ENCODE peak calls at places on chromosome 7, in seven cellular contexts. Z is effector memory CD4-positive, alpha-beta T cell; G is CD4-positive, alpha-beta memory T cell; S is adrenal gland; T is heart left ventricle; M is pancreas; D is mammary epithelial cell. L is an unnamed sample. For H3K36me3, the result is how much of the 10 kb centered on the place peaks cover.

GRCh38 chr7:100823534-100823933 is 3.8 kb downstream of the EPHB4 start:
- DNase-seq in S (no peak), T (no peak), Z (no peak), G (no peak), M (peak), D (no peak), L (no peak)

GRCh38 chr7:151339651-151340377 is 1.8 kb upstream of the NUB1 start:
- DNase-seq in M (no peak), T (no peak), S (no peak), D (no peak), G (no peak), Z (no peak), L (no peak)

GRCh38 chr7:40551685-40552576 is 417.1 kb downstream of the SUGCT start:
- DNase-seq in Z (no peak), G (no peak), T (peak), M (no peak), S (peak), D (peak), L (no peak)

GRCh38 chr7:1973321-1974251 is 259.2 kb downstream of the MAD1L1 start:
- DNase-seq in S (no peak), T (no peak), G (no peak), D (no peak), M (no peak), Z (no peak), L (no peak)

GRCh38 chr7:104550362-104550761 is 222.0 kb downstream of the LHFPL3 start:
- DNase-seq in M (no peak), Z (no peak), S (peak), T (no peak), G (no peak), D (no peak), L (no peak)

GRCh38 chr7:142854505-142855400 is at the start of gene EPHB6:
- DNase-seq in S (peak), M (peak), D (peak), G (peak), T (peak), Z (peak), L (peak)

GRCh38 chr7:78095549-78095948 is 297.0 kb downstream of the PHTF2 start:
- DNase-seq in Z (no peak), T (no peak), S (no peak), M (no peak), D (no peak), G (no peak), L (no peak)

GRCh38 chr7:28054531-28055160 is 125.9 kb downstream of the JAZF1 start:
- DNase-seq in G (no peak), Z (no peak), T (no peak), S (no peak), M (no peak), D (no peak), L (no peak)

GRCh38 chr7:26083113-26083512 is 68.9 kb upstream of the NFE2L3 start:
- DNase-seq in S (no peak), Z (no peak), G (no peak), D (peak), M (no peak), T (no peak), L (no peak)

GRCh38 chr7:149610441-149611011 is 112.9 kb upstream of the ZNF746 start:
- DNase-seq in S (peak), M (no peak), G (no peak), T (no peak), Z (no peak), D (no peak), L (no peak)

GRCh38 chr7:50641442-50642405 is 76.5 kb upstream of the DDC start:
- DNase-seq in T (peak), G (no peak), D (no peak), M (peak), Z (no peak), S (peak), L (no peak)

GRCh38 chr7:85714182-85714581 is 527.3 kb upstream of the SEMA3D start:
- DNase-seq in Z (no peak), G (no peak), S (no peak), D (no peak), T (no peak), M (no peak), L (no peak)

GRCh38 chr7:25887266-25887665 is 264.7 kb upstream of the NFE2L3 start:
- DNase-seq in Z (no peak), G (no peak), T (no peak), M (no peak), D (no peak), S (no peak), L (no peak)

GRCh38 chr7:157905740-157906461 is 569.1 kb downstream of the DNAJB6 start:
- DNase-seq in G (no peak), S (peak), D (no peak), Z (no peak), M (no peak), T (peak), L (no peak)

GRCh38 chr7:76260171-76260703 is 42.2 kb upstream of the HSPB1 start:
- DNase-seq in G (peak), Z (peak), T (no peak), S (no peak), M (peak), D (no peak), L (peak)

GRCh38 chr7:112234147-112234546 is 27.7 kb downstream of the ZNF277 start:
- DNase-seq in T (no peak), D (no peak), S (no peak), G (no peak), M (no peak), Z (no peak), L (no peak)

GRCh38 chr7:36910401-36910800 is 186.1 kb upstream of the AOAH start:
- DNase-seq in S (no peak), D (no peak), T (no peak), G (no peak), Z (no peak), M (no peak), L (no peak)

GRCh38 chr7:116672596-116673503 is 854 bp downstream of the MET start:
- DNase-seq in Z (no peak), D (peak), T (no peak), G (no peak), M (peak), S (peak), L (no peak)

GRCh38 chr7:28984631-28985030 is 26.5 kb upstream of the TRIL start:
- DNase-seq in T (peak), M (no peak), S (peak), D (peak), G (no peak), Z (no peak), L (no peak)

GRCh38 chr7:100799037-100799896 is 28.1 kb downstream of the EPHB4 start:
- DNase-seq in G (no peak), Z (peak), S (peak), D (peak), T (peak), M (peak), L (peak)

GRCh38 chr7:151704969-151705743 is 171.8 kb downstream of the PRKAG2 start:
- DNase-seq in Z (no peak), M (no peak), D (no peak), G (no peak), S (no peak), T (no peak), L (no peak)

GRCh38 chr7:112665709-112666108 is 124.5 kb downstream of the TMEM168 start:
- DNase-seq in S (no peak), T (no peak), D (peak), Z (no peak), G (no peak), M (no peak), L (no peak)

GRCh38 chr7:11373546-11374142 is 400.0 kb downstream of the PHF14 start:
- DNase-seq in D (peak), S (no peak), Z (no peak), G (no peak), M (no peak), T (no peak), L (no peak)

GRCh38 chr7:74226633-74227032 is 16.8 kb downstream of the LAT2 start:
- DNase-seq in G (no peak), D (no peak), T (peak), Z (no peak), M (no peak), S (peak), L (no peak)

GRCh38 chr7:157834501-157835143 is 497.8 kb downstream of the DNAJB6 start:
- DNase-seq in T (no peak), Z (no peak), G (no peak), S (no peak), D (no peak), M (no peak), L (no peak)

GRCh38 chr7:84454174-84454959 is 259.8 kb upstream of the SEMA3A start:
- DNase-seq in S (no peak), T (no peak), M (no peak), G (no peak), Z (no peak), D (no peak), L (no peak)

GRCh38 chr7:98569606-98570337 is 47.3 kb upstream of the NPTX2 start:
- DNase-seq in Z (no peak), G (no peak), T (peak), D (no peak), S (peak), M (peak), L (no peak)

GRCh38 chr7:3065724-3066143 is 22.1 kb upstream of the CARD11 start:
- DNase-seq in D (no peak), M (peak), G (peak), S (peak), Z (peak), T (no peak), L (peak)

GRCh38 chr7:26008428-26008827 is 143.6 kb upstream of the NFE2L3 start:
- DNase-seq in D (no peak), Z (no peak), T (no peak), S (no peak), G (no peak), M (no peak), L (no peak)

GRCh38 chr7:30865077-30865476 is 46.6 kb upstream of the AQP1 start:
- DNase-seq in M (no peak), S (no peak), G (no peak), Z (no peak), T (no peak), D (no peak), L (no peak)

GRCh38 chr7:28672397-28672797 is 260.1 kb downstream of the CREB5 start:
- DNase-seq in T (no peak), Z (no peak), D (no peak), G (no peak), S (no peak), M (no peak), L (no peak)

GRCh38 chr7:136336932-136337331 is 359.8 kb upstream of the MTPN start:
- DNase-seq in G (no peak), Z (no peak), M (no peak), D (no peak), T (no peak), S (no peak), L (no peak)

GRCh38 chr7:68823996-68824780 is 774.1 kb upstream of the AUTS2 start:
- DNase-seq in M (no peak), Z (no peak), D (no peak), S (peak), G (no peak), T (no peak), L (no peak)

GRCh38 chr7:56110611-56111010 is 4.3 kb upstream of the CHCHD2 start:
- DNase-seq in Z (no peak), G (no peak), S (no peak), M (no peak), T (no peak), D (no peak), L (no peak)

GRCh38 chr7:158707610-158708009 is 3.0 kb upstream of the NCAPG2 start:
- DNase-seq in S (no peak), G (no peak), M (no peak), Z (no peak), T (no peak), D (no peak), L (no peak)

GRCh38 chr7:90605055-90605454 is 8.9 kb downstream of the CDK14 start:
- DNase-seq in M (no peak), S (no peak), Z (no peak), D (no peak), G (no peak), T (no peak), L (no peak)

GRCh38 chr7:69654381-69654780 is 56.1 kb downstream of the AUTS2 start:
- DNase-seq in Z (no peak), G (no peak), D (no peak), S (peak), M (no peak), T (no peak), L (no peak)

DNA sequence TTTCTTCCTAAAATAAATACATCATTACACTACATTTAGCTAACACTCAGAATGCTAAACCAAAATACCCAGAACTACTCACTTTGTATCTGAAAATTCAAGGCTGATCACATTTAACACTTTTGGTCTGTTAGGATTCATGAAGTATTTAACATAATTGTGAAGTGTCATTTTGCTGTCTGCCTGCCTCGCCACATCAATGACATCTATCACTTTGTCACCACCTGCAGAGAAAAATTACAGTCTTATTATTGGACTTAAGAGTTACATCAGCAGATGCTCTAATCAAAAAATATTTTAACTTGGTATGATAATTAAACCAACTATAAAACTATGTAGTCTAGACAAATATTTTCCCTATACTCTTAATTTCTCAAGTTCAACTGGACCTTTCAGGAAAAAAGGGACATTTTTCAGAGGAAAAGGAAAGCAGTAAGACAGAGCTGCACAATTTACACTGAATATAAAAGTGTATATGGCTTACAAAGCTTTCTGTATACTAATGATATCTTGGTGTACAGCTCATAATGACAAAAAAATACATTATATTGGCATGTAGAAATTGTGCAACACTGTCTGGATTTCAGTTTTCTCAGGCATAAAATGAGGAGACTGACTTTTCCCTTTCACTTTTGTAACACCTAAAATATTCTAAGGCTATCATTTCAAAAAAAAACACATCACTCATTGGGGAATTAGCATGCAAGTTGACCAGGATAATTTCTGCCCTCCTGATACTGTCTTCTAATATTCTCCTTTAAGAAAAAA is 49.2 kb downstream of the KDM7A start:
- DNase-seq in D (no peak), Z (no peak), S (no peak), T (no peak), G (no peak), M (no peak), L (no peak)
- H3K36me3 ChIP-seq in D (under half), Z (under half), S (under half), T (under half), G (under half), M (under half), L (under half)

GRCh38 chr7:94656658-94656924 is 658 bp upstream of the SGCE start:
- DNase-seq in T (no peak), M (no peak), Z (no peak), G (peak), D (no peak), S (no peak), L (no peak)

GRCh38 chr7:94655562-94655883 is 410 bp downstream of the SGCE start:
- DNase-seq in G (no peak), M (no peak), Z (no peak), T (no peak), D (peak), S (no peak), L (no peak)

GRCh38 chr7:94655884-94656657 is at the start of gene SGCE:
- DNase-seq in D (peak), G (peak), T (peak), Z (no peak), M (peak), S (peak), L (peak)

GRCh38 chr7:94656925-94657731 is 1.2 kb upstream of the SGCE start:
- DNase-seq in G (peak), Z (no peak), D (peak), M (no peak), S (peak), T (no peak), L (peak)

DNA sequence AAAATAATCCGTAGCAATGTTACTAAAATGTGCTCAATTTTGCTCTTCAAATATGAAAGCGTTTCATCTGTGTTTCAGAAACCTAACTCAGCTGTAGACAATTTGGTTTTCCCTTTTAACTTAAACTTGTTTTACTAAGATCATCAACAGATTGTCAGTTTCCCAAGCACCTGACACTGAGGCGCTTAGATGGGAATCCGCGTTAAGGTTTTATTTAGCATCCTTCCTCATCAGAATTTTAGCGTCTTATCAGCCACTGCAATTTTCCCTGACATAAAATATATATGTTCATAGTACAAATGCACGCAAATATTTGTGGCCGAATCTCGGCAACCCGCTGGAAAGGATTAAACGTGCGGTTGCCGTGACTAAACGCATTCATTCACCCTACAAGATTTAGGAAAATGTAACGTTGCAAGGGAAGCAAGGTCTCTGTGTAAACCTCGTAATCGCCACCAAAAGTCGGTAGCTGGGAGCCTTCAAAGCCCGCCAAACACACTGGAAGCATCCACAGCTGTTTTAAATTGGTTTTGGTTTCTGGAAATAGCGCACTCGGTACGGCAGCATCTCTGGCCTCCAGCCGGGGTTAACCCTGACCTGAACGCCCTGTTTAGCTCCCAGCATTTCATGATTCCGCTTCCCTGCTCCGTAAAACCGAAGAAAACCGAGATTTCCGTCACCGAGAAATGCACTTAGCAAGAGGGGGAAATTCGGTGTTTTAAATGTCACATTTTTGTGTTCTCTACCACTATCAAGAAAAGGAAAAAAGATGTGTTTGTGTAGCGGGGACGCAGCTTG is 970 bp downstream of the SGCE start:
- DNase-seq in D (peak), Z (no peak), M (no peak), S (peak), T (no peak), G (no peak), L (no peak)
- H3K27ac ChIP-seq in D (peak), Z (no peak), M (peak), S (peak), T (peak), G (no peak), L (no peak)

GRCh38 chr7:130956417-130957139 is 222.6 kb upstream of the KLF14 start:
- DNase-seq in S (no peak), G (no peak), Z (no peak), D (no peak), T (no peak), M (no peak), L (no peak)

GRCh38 chr7:130953193-130953592 is 219.2 kb upstream of the KLF14 start:
- DNase-seq in D (no peak), S (no peak), T (no peak), Z (no peak), M (no peak), G (no peak), L (no peak)

GRCh38 chr7:130957140-130957513 is 223.1 kb upstream of the KLF14 start:
- DNase-seq in T (no peak), S (no peak), D (no peak), M (no peak), G (peak), Z (no peak), L (peak)

GRCh38 chr7:130955560-130955919 is 221.5 kb upstream of the KLF14 start:
- DNase-seq in T (no peak), G (no peak), S (no peak), M (no peak), Z (no peak), D (no peak), L (no peak)

DNA sequence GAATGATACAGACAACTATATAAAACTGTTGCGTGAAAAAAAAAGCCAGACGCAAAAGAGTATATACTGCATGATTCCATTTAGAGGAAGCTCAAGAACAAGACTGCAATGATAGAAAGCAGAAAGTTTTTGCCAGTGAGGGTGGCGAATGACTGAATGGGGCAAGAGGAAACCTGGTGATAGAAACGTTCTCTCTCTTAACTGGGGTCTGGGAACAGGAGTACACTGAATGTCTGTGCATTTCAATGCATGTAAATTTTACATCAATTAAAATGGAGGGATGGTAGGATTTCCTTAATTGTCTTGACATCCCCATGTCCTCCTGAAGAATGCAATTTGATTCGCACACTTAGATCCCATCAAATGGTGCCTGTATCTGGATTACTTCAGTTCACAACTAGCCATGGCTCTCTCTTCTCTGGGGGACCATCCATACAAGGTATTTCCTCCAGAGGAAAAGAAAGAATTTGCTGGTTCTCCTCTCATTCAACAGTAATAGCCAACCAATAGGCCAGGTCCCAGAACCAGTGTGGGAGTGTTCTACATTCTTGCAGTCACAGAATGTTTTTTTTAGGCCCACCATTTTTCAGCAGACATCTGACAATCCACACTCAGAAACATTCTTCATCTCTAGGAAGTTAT is 221.0 kb upstream of the KLF14 start:
- DNase-seq in D (no peak), G (no peak), M (no peak), T (no peak), S (no peak), Z (no peak), L (no peak)
- H3K36me3 ChIP-seq in D (under half), G (under half), M (under half), T (under half), S (under half), Z (under half), L (under half)

DNA sequence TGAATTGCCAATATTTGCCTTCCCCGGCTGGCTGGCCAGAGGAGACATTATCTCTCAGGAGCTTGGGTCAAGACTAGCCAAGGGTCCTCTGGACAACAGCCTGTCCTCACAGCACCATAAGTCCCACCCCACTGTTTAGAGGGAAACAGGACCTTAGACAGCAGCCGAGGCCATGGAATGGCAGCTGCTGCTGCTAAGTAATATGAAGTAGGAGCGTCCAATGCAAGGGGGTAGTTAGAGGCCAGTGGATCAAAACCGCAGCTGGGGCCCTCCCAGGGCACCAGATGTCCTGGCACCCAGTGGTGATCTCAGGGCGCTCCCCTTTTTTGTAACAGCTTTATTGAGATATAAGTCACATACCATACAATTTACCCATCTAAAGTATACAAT is 12.9 kb upstream of the KCP start:
- DNase-seq in D (no peak), M (no peak), T (no peak), Z (no peak), G (no peak), S (no peak), L (no peak)
- H3K27ac ChIP-seq in D (no peak), M (no peak), T (no peak), Z (no peak), G (no peak), S (no peak), L (no peak)